ENCODE peak calls at places on chromosomes 5 and 9, in four cellular contexts. B, I, P and Q are unnamed samples.

GRCh38 chr5:69364414-69364813 is 4.9 kb downstream of the AK6 start:
- DNase-seq in B (no peak), I (no peak), P (no peak), Q (no peak)

GRCh38 chr5:37665889-37666288 is 174.0 kb downstream of the GDNF start:
- DNase-seq in B (peak; percentile 79), I (no peak), P (no peak), Q (no peak)

GRCh38 chr5:133421394-133421793 is 190.9 kb downstream of the FSTL4 start:
- DNase-seq in B (no peak), I (no peak), P (no peak), Q (no peak)

GRCh38 chr9:110207071-110207923 is 662 bp downstream of the C9orf152 start:
- DNase-seq in B (no peak), I (no peak), P (no peak), Q (no peak)

GRCh38 chr5:150641006-150641570 is 628 bp downstream of the SYNPO start:
- DNase-seq in B (peak; percentile 84), I (peak; percentile 54), P (no peak), Q (peak; percentile 91)

GRCh38 chr9:120579139-120579749 is 723 bp downstream of the CDK5RAP2 start:
- DNase-seq in B (no peak), I (no peak), P (no peak), Q (no peak)

GRCh38 chr5:96256795-96257470 is 176.1 kb downstream of the PCSK1 start:
- DNase-seq in B (no peak), I (peak; percentile 27), P (no peak), Q (no peak)

GRCh38 chr9:110351009-110351467 is 13.4 kb upstream of the TXNDC8 start:
- DNase-seq in B (no peak), I (no peak), P (no peak), Q (no peak)

GRCh38 chr9:136990233-136990911 is 1.9 kb upstream of the PAXX start:
- DNase-seq in B (no peak), I (no peak), P (no peak), Q (no peak)

GRCh38 chr5:10272053-10272869 is 22.2 kb downstream of the CCT5 start:
- DNase-seq in B (no peak), I (no peak), P (no peak), Q (no peak)

GRCh38 chr5:29777373-29777772 is 1416.1 kb upstream of the CDH6 start:
- DNase-seq in B (no peak), I (no peak), P (no peak), Q (no peak)

GRCh38 chr9:71592400-71592799 is 175.9 kb downstream of the CEMIP2 start:
- DNase-seq in B (no peak), I (no peak), P (no peak), Q (no peak)

GRCh38 chr9:82597225-82598158 is 465.4 kb downstream of the RASEF start:
- DNase-seq in B (no peak), I (no peak), P (no peak), Q (no peak)

GRCh38 chr5:56737918-56738606 is 77.3 kb upstream of the MAP3K1 start:
- DNase-seq in B (no peak), I (no peak), P (no peak), Q (no peak)

GRCh38 chr5:37767961-37768360 is 71.9 kb downstream of the GDNF start:
- DNase-seq in B (no peak), I (no peak), P (no peak), Q (no peak)

GRCh38 chr9:37438359-37438758 is 15.9 kb downstream of the GRHPR start:
- DNase-seq in B (no peak), I (no peak), P (no peak), Q (no peak)

GRCh38 chr5:92421937-92422336 is 1038.8 kb upstream of the ARRDC3 start:
- DNase-seq in B (no peak), I (no peak), P (no peak), Q (no peak)

GRCh38 chr9:6788175-6789016 is 30.6 kb downstream of the KDM4C start:
- DNase-seq in B (no peak), I (no peak), P (no peak), Q (no peak)

GRCh38 chr5:124979174-124979573 is 232.7 kb upstream of the ZNF608 start:
- DNase-seq in B (no peak), I (no peak), P (no peak), Q (no peak)

GRCh38 chr5:68268363-68269130 is 53.0 kb downstream of the PIK3R1 start:
- DNase-seq in B (no peak), I (no peak), P (no peak), Q (no peak)

GRCh38 chr9:135641745-135642144 is 2.4 kb upstream of the GLT6D1 start:
- DNase-seq in B (no peak), I (no peak), P (no peak), Q (no peak)

GRCh38 chr9:18489861-18490260 is 15.9 kb downstream of the ADAMTSL1 start:
- DNase-seq in B (no peak), I (no peak), P (no peak), Q (no peak)